ENCODE peak calls at places on chromosome 7, in six cellular contexts. F is heart right ventricle, R is fibroblast of lung, C is prostate gland, I is right lobe of liver, J is PC-3. A is an unnamed sample.
A peak's percentile ranks its signal among the peaks of the same experiment; 100 is the strongest.

GRCh38 chr7:54643064-54643463 is 100.9 kb downstream of the VSTM2A start:
- DNase-seq in I (no peak), R (no peak), C (no peak), J (no peak), F (no peak), A (no peak)

GRCh38 chr7:1549357-1550004 is 6.5 kb downstream of the TMEM184A start:
- DNase-seq in J (no peak), R (no peak), F (no peak), C (no peak), I (no peak), A (no peak)

GRCh38 chr7:124843336-124843735 is 77.7 kb upstream of the GPR37 start:
- DNase-seq in R (no peak), J (no peak), F (no peak), C (no peak), I (no peak), A (no peak)

GRCh38 chr7:75623390-75624133 is 115.2 kb downstream of the HIP1 start:
- DNase-seq in C (no peak), I (no peak), J (no peak), F (no peak), R (peak; percentile 23), A (no peak)

GRCh38 chr7:36389371-36390198 is at the start of gene ANLN:
- DNase-seq in J (peak; percentile 94), C (peak; percentile 90), F (peak; percentile 91), I (peak; percentile 92), R (peak; percentile 94), A (peak; percentile 94)

GRCh38 chr7:138891446-138891810 is 89.8 kb downstream of the KIAA1549 start:
- DNase-seq in J (no peak), F (no peak), I (no peak), C (no peak), R (no peak), A (no peak)

GRCh38 chr7:112790651-112790973 is 419 bp upstream of the TMEM168 start:
- DNase-seq in I (no peak), F (no peak), J (no peak), R (no peak), C (no peak), A (peak; percentile 26)

GRCh38 chr7:84339306-84339705 is 144.7 kb upstream of the SEMA3A start:
- DNase-seq in F (no peak), C (no peak), I (no peak), J (no peak), R (peak; percentile 58), A (no peak)

GRCh38 chr7:7272294-7272693 is 90.0 kb downstream of the C1GALT1 start:
- DNase-seq in C (no peak), I (no peak), J (peak; percentile 13), F (no peak), R (no peak), A (peak; percentile 20)

GRCh38 chr7:101857358-101857794 is 40.0 kb downstream of the CUX1 start:
- DNase-seq in F (no peak), I (no peak), C (no peak), R (no peak), J (no peak), A (no peak)

GRCh38 chr7:22663721-22664120 is 63.3 kb upstream of the IL6 start:
- DNase-seq in C (no peak), J (no peak), F (no peak), I (no peak), R (peak; percentile 40), A (no peak)

GRCh38 chr7:24597014-24597413 is 23.8 kb downstream of the PALS2 start:
- DNase-seq in I (no peak), C (no peak), R (no peak), J (no peak), F (no peak), A (no peak)

GRCh38 chr7:24587853-24588252 is 14.6 kb downstream of the PALS2 start:
- DNase-seq in I (no peak), J (peak; percentile 33), R (no peak), C (no peak), F (no peak), A (no peak)

GRCh38 chr7:24595671-24596418 is 22.6 kb downstream of the PALS2 start:
- DNase-seq in F (no peak), J (no peak), C (no peak), I (no peak), R (no peak), A (no peak)

DNA sequence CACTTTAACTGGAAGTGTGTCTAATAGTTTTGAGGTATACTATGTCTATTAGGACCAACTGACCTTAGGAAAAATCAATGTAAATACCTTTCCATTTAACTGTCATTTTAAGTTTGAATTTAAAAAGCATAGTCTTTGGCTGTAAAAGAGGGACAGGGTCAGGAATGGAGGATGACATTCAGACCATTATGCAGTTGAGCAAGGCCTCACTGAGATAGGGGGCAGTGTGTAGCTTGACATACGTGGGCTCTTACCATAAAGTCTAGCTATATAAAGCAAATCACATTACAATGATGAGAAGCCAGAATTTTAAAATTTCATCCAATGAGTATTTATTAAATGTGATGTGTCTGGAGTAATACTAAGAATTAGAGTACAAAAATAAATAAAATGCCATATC is 17.9 kb downstream of the PALS2 start:
- DNase-seq in F (no peak), J (no peak), R (no peak), I (no peak), C (no peak), A (no peak)
- TF ChIP-seq CTCF in F (no peak), J (peak; percentile 32), R (no peak), I (no peak), C (no peak), A (no peak)

DNA sequence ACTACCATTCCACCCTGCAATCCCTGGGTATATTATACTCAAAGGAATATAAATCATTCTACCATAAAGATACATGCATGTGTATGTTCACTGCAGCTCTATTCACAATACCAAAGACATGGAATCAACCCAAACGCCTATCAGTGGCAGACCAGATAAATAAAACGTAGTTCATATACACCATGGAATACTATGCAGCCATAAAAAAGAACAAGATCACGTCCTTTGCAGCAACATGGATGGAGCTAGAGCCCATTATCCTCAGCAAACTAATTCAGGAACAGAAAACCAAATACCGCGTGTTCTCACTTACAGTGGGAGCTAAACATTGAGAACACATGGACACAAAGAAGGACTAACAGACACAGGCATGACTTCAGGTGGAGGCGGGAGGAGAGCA is 138.3 kb downstream of the DYNC2I1 start:
- DNase-seq in R (no peak), J (no peak), I (no peak), C (no peak), F (no peak), A (no peak)
- H3K27me3 ChIP-seq in R (no peaks in the 10 kb centered on the region), J (peaks cover 40% of the 10 kb centered on the region), I (peaks cover 4% of the 10 kb centered on the region), C (peaks cover 19% of the 10 kb centered on the region), F (peaks cover 69% of the 10 kb centered on the region), A (peaks cover 12% of the 10 kb centered on the region)

GRCh38 chr7:154759989-154760388 is 242.9 kb downstream of the PAXIP1 start:
- DNase-seq in J (no peak), F (no peak), I (no peak), C (no peak), R (no peak), A (no peak)
- TF ChIP-seq CTCF in J (no peak), F (no peak), I (no peak), C (no peak), R (no peak), A (no peak)

GRCh38 chr7:150956395-150957118 is 21.6 kb downstream of the KCNH2 start:
- DNase-seq in J (no peak), R (no peak), F (no peak), C (no peak), I (no peak), A (no peak)

GRCh38 chr7:150954201-150954985 is 23.7 kb downstream of the KCNH2 start:
- DNase-seq in C (no peak), J (no peak), R (no peak), F (peak; percentile 22), I (no peak), A (no peak)

GRCh38 chr7:150954986-150955518 is 23.1 kb downstream of the KCNH2 start:
- DNase-seq in J (no peak), R (no peak), C (no peak), I (no peak), F (no peak), A (no peak)

GRCh38 chr7:150957119-150958020 is 20.8 kb downstream of the KCNH2 start:
- DNase-seq in F (peak; percentile 18), R (no peak), I (no peak), C (no peak), J (no peak), A (no peak)

DNA sequence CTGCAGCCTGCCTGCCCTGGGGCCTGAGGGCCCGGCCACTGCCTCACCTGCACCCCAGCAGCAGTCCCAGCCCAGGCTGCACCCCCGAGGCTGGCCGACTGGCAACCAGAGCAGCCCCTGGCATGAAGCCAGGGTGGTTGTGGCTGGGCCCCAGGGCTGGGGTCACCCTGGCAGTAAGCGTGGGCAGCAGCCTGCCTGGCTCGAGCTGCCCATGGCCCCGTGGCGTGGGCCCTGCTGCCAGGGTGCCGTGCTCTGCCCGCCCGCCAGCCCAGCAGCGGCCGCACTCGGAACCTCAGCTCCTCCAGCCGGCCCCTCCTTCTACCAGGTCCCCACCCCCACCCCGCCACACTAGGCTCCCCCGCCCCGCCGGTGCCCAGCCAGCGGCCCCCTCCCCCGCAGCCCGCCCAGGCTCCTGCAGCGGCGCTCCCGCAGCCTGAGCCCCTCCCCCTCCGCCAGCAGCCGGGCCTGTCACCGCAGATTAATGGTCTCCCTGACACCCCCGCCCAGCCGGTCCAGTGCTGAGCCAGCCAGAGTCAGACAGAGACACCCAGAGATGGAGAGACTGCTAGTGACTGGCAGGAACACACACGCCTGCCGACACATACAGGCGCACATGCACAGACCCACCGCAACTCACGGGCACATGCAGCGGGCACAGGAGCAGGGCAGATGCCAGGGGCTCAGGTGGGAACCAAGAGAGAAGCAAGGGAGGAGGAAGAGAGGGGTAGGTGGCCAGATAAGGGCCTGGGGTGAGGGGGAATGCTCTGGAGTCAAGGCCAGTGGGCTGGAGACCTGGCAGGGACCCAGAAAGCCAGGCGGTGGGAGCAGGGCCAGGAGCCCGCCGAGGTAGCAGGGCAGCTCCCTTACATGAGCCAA is 22.4 kb downstream of the KCNH2 start:
- DNase-seq in R (peak; percentile 56), C (no peak), F (peak; percentile 70), I (no peak), J (no peak), A (no peak)
- H3K27me3 ChIP-seq in R (peaks cover 3% of the 10 kb centered on the region), C (no peaks in the 10 kb centered on the region), F (peaks cover 45% of the 10 kb centered on the region), I (no peaks in the 10 kb centered on the region), J (no peaks in the 10 kb centered on the region), A (peaks cover 3% of the 10 kb centered on the region)

GRCh38 chr7:27143950-27144798 is 693 bp upstream of the HOXA5 start:
- DNase-seq in J (no peak), I (no peak), C (no peak), R (no peak), F (no peak), A (no peak)
- TF ChIP-seq CTCF in J (peak; percentile 0), I (peak; percentile 49), C (no peak), R (no peak), F (no peak), A (no peak)